ENCODE peak calls at places on chromosomes 3 and 15, in eight cellular contexts. W, Q, X, F, V, U, T and O are unnamed samples.

GRCh38 chr3:168187233-168187632 is 91.5 kb upstream of the GOLIM4 start:
- DNase-seq in W (no peak), Q (no peak), X (no peak), F (no peak), V (no peak), U (no peak), T (no peak), O (no peak)

GRCh38 chr3:172648736-172649135 is 62.1 kb downstream of the NCEH1 start:
- DNase-seq in W (no peak), Q (no peak), X (no peak), F (no peak), V (no peak), U (no peak), T (no peak), O (peak)

GRCh38 chr3:123809597-123809996 is 74.5 kb downstream of the MYLK start:
- DNase-seq in W (no peak), Q (no peak), X (no peak), F (no peak), V (peak), U (no peak), T (no peak), O (peak)

GRCh38 chr3:157232146-157232545 is 72.2 kb upstream of the CCNL1 start:
- DNase-seq in W (no peak), Q (no peak), X (no peak), F (no peak), V (no peak), U (no peak), T (no peak), O (no peak)

GRCh38 chr3:27594096-27594690 is 110.0 kb upstream of the SLC4A7 start:
- DNase-seq in W (no peak), Q (no peak), X (no peak), F (no peak), V (no peak), U (no peak), T (no peak), O (no peak)

GRCh38 chr3:9727041-9727595 is 4.4 kb upstream of the BRPF1 start:
- DNase-seq in W (peak), Q (peak), X (no peak), F (no peak), V (peak), U (no peak), T (no peak), O (no peak)

GRCh38 chr3:11375333-11376076 is 103.3 kb downstream of the ATG7 start:
- DNase-seq in W (no peak), Q (no peak), X (no peak), F (no peak), V (no peak), U (no peak), T (no peak), O (no peak)

GRCh38 chr3:43213631-43214030 is 72.7 kb upstream of the SNRK start:
- DNase-seq in W (no peak), Q (no peak), X (no peak), F (no peak), V (no peak), U (no peak), T (no peak), O (no peak)

GRCh38 chr3:44721231-44722102 is 8.0 kb upstream of the ZNF501 start:
- DNase-seq in W (no peak), Q (no peak), X (no peak), F (no peak), V (no peak), U (no peak), T (no peak), O (peak)

GRCh38 chr3:45055032-45055410 is 28.9 kb downstream of the CLEC3B start:
- DNase-seq in W (no peak), Q (no peak), X (no peak), F (no peak), V (peak), U (no peak), T (no peak), O (peak)

GRCh38 chr3:159804726-159805410 is 183.8 kb upstream of the IL12A start:
- DNase-seq in W (peak), Q (peak), X (peak), F (peak), V (peak), U (peak), T (peak), O (peak)

GRCh38 chr3:101300073-101300472 is 20.3 kb downstream of the IMPG2 start:
- DNase-seq in W (no peak), Q (no peak), X (no peak), F (no peak), V (no peak), U (no peak), T (no peak), O (no peak)

GRCh38 chr3:57298041-57298440 is 5.6 kb upstream of the ASB14 start:
- DNase-seq in W (no peak), Q (no peak), X (peak), F (no peak), V (peak), U (no peak), T (peak), O (peak)

GRCh38 chr3:101719604-101720185 is 4.7 kb upstream of the CEP97 start:
- DNase-seq in W (no peak), Q (no peak), X (no peak), F (no peak), V (no peak), U (no peak), T (no peak), O (peak)

GRCh38 chr3:30770387-30770786 is 124.1 kb downstream of the GADL1 start:
- DNase-seq in W (no peak), Q (no peak), X (peak), F (no peak), V (peak), U (no peak), T (no peak), O (peak)

GRCh38 chr3:188335656-188336055 is 181.7 kb downstream of the LPP start:
- DNase-seq in W (no peak), Q (no peak), X (no peak), F (no peak), V (no peak), U (no peak), T (no peak), O (no peak)

GRCh38 chr15:55372701-55373440 is 35.3 kb downstream of the CCPG1 start:
- DNase-seq in W (no peak), Q (peak), X (no peak), F (no peak), V (no peak), U (no peak), T (no peak), O (no peak)

GRCh38 chr3:117557008-117557407 is 847.4 kb downstream of the TUSC7 start:
- DNase-seq in W (no peak), Q (no peak), X (no peak), F (no peak), V (no peak), U (no peak), T (no peak), O (no peak)

GRCh38 chr3:173398111-173398479 is 551 bp downstream of the NLGN1 start:
- DNase-seq in W (no peak), Q (no peak), X (no peak), F (no peak), V (peak), U (no peak), T (no peak), O (peak)

GRCh38 chr3:65925254-65925954 is 113.3 kb downstream of the MAGI1 start:
- DNase-seq in W (no peak), Q (no peak), X (no peak), F (no peak), V (no peak), U (no peak), T (peak), O (no peak)

GRCh38 chr15:68812069-68812468 is 8.6 kb downstream of the ANP32A start:
- DNase-seq in W (no peak), Q (no peak), X (no peak), F (no peak), V (no peak), U (no peak), T (no peak), O (no peak)

GRCh38 chr15:93770788-93771187 is 460.6 kb upstream of the MCTP2 start:
- DNase-seq in W (no peak), Q (no peak), X (no peak), F (no peak), V (no peak), U (no peak), T (no peak), O (no peak)

GRCh38 chr15:43441316-43441715 is 51.6 kb downstream of the TP53BP1 start:
- DNase-seq in W (no peak), Q (peak), X (no peak), F (no peak), V (peak), U (peak), T (no peak), O (peak)

GRCh38 chr3:170324962-170325361 is 32.6 kb upstream of the SKIL start:
- DNase-seq in W (no peak), Q (no peak), X (no peak), F (no peak), V (no peak), U (no peak), T (no peak), O (no peak)

GRCh38 chr3:159627229-159627628 is 361.4 kb upstream of the IL12A start:
- DNase-seq in W (no peak), Q (no peak), X (no peak), F (no peak), V (peak), U (no peak), T (no peak), O (no peak)

GRCh38 chr3:193594946-193595689 is 2.1 kb downstream of the OPA1 start:
- DNase-seq in W (no peak), Q (no peak), X (no peak), F (no peak), V (peak), U (no peak), T (no peak), O (peak)